ENCODE peak calls at places on chromosomes 13 and 19, in six cellular contexts. One of them, this sample, is unnamed.

GRCh38 chr19:5076440-5077208 is 107.7 kb downstream of the KDM4B start:
- DNase-seq in SHP77 treated with DMSO at 0.1 percent for 48 hours: no peak
- DNase-seq in naive thymus-derived CD8-positive, alpha-beta T cell: no peak
- DNase-seq in C1 segment of cervical spinal cord: no peak
- DNase-seq in HEK293T: no peak
- DNase-seq in aorta: no peak
- DNase-seq in this sample: no peak

GRCh38 chr19:20661150-20661819 is at the start of gene ZNF626:
- DNase-seq in naive thymus-derived CD8-positive, alpha-beta T cell: peak
- DNase-seq in aorta: peak
- DNase-seq in SHP77 treated with DMSO at 0.1 percent for 48 hours: peak
- DNase-seq in HEK293T: no peak
- DNase-seq in C1 segment of cervical spinal cord: peak
- DNase-seq in this sample: peak

GRCh38 chr19:50861025-50861424 is 6.3 kb downstream of the KLK3 start:
- DNase-seq in SHP77 treated with DMSO at 0.1 percent for 48 hours: no peak
- DNase-seq in C1 segment of cervical spinal cord: no peak
- DNase-seq in naive thymus-derived CD8-positive, alpha-beta T cell: no peak
- DNase-seq in HEK293T: no peak
- DNase-seq in aorta: no peak
- DNase-seq in this sample: no peak

GRCh38 chr13:81697826-81698225 is 1356.9 kb upstream of the SPRY2 start:
- DNase-seq in SHP77 treated with DMSO at 0.1 percent for 48 hours: no peak
- DNase-seq in HEK293T: no peak
- DNase-seq in C1 segment of cervical spinal cord: no peak
- DNase-seq in aorta: no peak
- DNase-seq in naive thymus-derived CD8-positive, alpha-beta T cell: no peak
- DNase-seq in this sample: no peak

GRCh38 chr19:50724522-50725217 is 1.5 kb downstream of the CLEC11A start:
- DNase-seq in aorta: peak
- DNase-seq in HEK293T: peak
- DNase-seq in C1 segment of cervical spinal cord: peak
- DNase-seq in SHP77 treated with DMSO at 0.1 percent for 48 hours: peak
- DNase-seq in naive thymus-derived CD8-positive, alpha-beta T cell: peak
- DNase-seq in this sample: peak

GRCh38 chr13:76632388-76633044 is 253.7 kb downstream of the KCTD12 start:
- DNase-seq in HEK293T: no peak
- DNase-seq in C1 segment of cervical spinal cord: no peak
- DNase-seq in aorta: no peak
- DNase-seq in naive thymus-derived CD8-positive, alpha-beta T cell: no peak
- DNase-seq in SHP77 treated with DMSO at 0.1 percent for 48 hours: no peak
- DNase-seq in this sample: no peak

GRCh38 chr13:58991826-58992477 is 1171.8 kb downstream of the DIAPH3 start:
- DNase-seq in SHP77 treated with DMSO at 0.1 percent for 48 hours: no peak
- DNase-seq in C1 segment of cervical spinal cord: no peak
- DNase-seq in aorta: no peak
- DNase-seq in HEK293T: no peak
- DNase-seq in naive thymus-derived CD8-positive, alpha-beta T cell: no peak
- DNase-seq in this sample: no peak

GRCh38 chr19:19155495-19156219 is 14.4 kb downstream of the MEF2B start:
- DNase-seq in naive thymus-derived CD8-positive, alpha-beta T cell: no peak
- DNase-seq in SHP77 treated with DMSO at 0.1 percent for 48 hours: no peak
- DNase-seq in aorta: no peak
- DNase-seq in HEK293T: no peak
- DNase-seq in C1 segment of cervical spinal cord: no peak
- DNase-seq in this sample: no peak

GRCh38 chr13:59701261-59701660 is 462.5 kb downstream of the DIAPH3 start:
- DNase-seq in naive thymus-derived CD8-positive, alpha-beta T cell: no peak
- DNase-seq in C1 segment of cervical spinal cord: no peak
- DNase-seq in aorta: no peak
- DNase-seq in HEK293T: no peak
- DNase-seq in SHP77 treated with DMSO at 0.1 percent for 48 hours: no peak
- DNase-seq in this sample: no peak

GRCh38 chr19:13152356-13152853 is 2.2 kb downstream of the IER2 start:
- DNase-seq in aorta: no peak
- DNase-seq in naive thymus-derived CD8-positive, alpha-beta T cell: no peak
- DNase-seq in C1 segment of cervical spinal cord: no peak
- DNase-seq in HEK293T: no peak
- DNase-seq in SHP77 treated with DMSO at 0.1 percent for 48 hours: no peak
- DNase-seq in this sample: no peak

GRCh38 chr19:51339687-51340656 is 2.0 kb downstream of the VSIG10L start:
- DNase-seq in SHP77 treated with DMSO at 0.1 percent for 48 hours: peak
- DNase-seq in HEK293T: peak
- DNase-seq in naive thymus-derived CD8-positive, alpha-beta T cell: peak
- DNase-seq in aorta: peak
- DNase-seq in C1 segment of cervical spinal cord: peak
- DNase-seq in this sample: peak

GRCh38 chr13:24460256-24460655 is 52.3 kb downstream of the PARP4 start:
- DNase-seq in SHP77 treated with DMSO at 0.1 percent for 48 hours: no peak
- DNase-seq in naive thymus-derived CD8-positive, alpha-beta T cell: no peak
- DNase-seq in aorta: no peak
- DNase-seq in HEK293T: no peak
- DNase-seq in C1 segment of cervical spinal cord: no peak
- DNase-seq in this sample: no peak

GRCh38 chr13:51456510-51456909 is 3.7 kb upstream of the INTS6 start:
- DNase-seq in naive thymus-derived CD8-positive, alpha-beta T cell: no peak
- DNase-seq in aorta: no peak
- DNase-seq in C1 segment of cervical spinal cord: no peak
- DNase-seq in HEK293T: no peak
- DNase-seq in SHP77 treated with DMSO at 0.1 percent for 48 hours: no peak
- DNase-seq in this sample: no peak

GRCh38 chr13:113565526-113566226 is 18.9 kb upstream of the TFDP1 start:
- DNase-seq in HEK293T: no peak
- DNase-seq in SHP77 treated with DMSO at 0.1 percent for 48 hours: no peak
- DNase-seq in naive thymus-derived CD8-positive, alpha-beta T cell: no peak
- DNase-seq in C1 segment of cervical spinal cord: no peak
- DNase-seq in aorta: no peak
- DNase-seq in this sample: no peak

GRCh38 chr19:8180018-8180417 is 29.2 kb upstream of the CERS4 start:
- DNase-seq in aorta: no peak
- DNase-seq in naive thymus-derived CD8-positive, alpha-beta T cell: no peak
- DNase-seq in C1 segment of cervical spinal cord: no peak
- DNase-seq in HEK293T: no peak
- DNase-seq in SHP77 treated with DMSO at 0.1 percent for 48 hours: peak
- DNase-seq in this sample: no peak

GRCh38 chr13:110575322-110576069 is 14.0 kb upstream of the RAB20 start:
- DNase-seq in SHP77 treated with DMSO at 0.1 percent for 48 hours: peak
- DNase-seq in naive thymus-derived CD8-positive, alpha-beta T cell: no peak
- DNase-seq in C1 segment of cervical spinal cord: no peak
- DNase-seq in aorta: peak
- DNase-seq in HEK293T: no peak
- DNase-seq in this sample: no peak